ENCODE peak calls at places on chromosomes 5 and 9, in nine cellular contexts. K, T, L, J, H, E, Z, I and D are unnamed samples.

GRCh38 chr5:77064040-77064439 is 23.0 kb downstream of the ZBED3 start:
- DNase-seq in K (no peak), T (no peak), L (no peak), J (no peak), H (peak), E (no peak), Z (no peak), I (no peak), D (no peak)

GRCh38 chr9:133440884-133441283 is 18.7 kb downstream of the ADAMTS13 start:
- DNase-seq in K (no peak), T (no peak), L (no peak), J (no peak), H (no peak), E (no peak), Z (no peak), I (no peak), D (no peak)

GRCh38 chr5:170758481-170758880 is 25.0 kb upstream of the GABRP start:
- DNase-seq in K (no peak), T (no peak), L (no peak), J (no peak), H (no peak), E (no peak), Z (no peak), I (no peak), D (no peak)

GRCh38 chr9:129894106-129894823 is 59.0 kb downstream of the USP20 start:
- DNase-seq in K (no peak), T (no peak), L (no peak), J (no peak), H (no peak), E (no peak), Z (no peak), I (no peak), D (no peak)

GRCh38 chr5:56637321-56637920 is 177.9 kb upstream of the MAP3K1 start:
- DNase-seq in K (peak), T (no peak), L (no peak), J (no peak), H (no peak), E (no peak), Z (peak), I (no peak), D (no peak)

GRCh38 chr9:114507726-114508125 is 2.5 kb upstream of the WHRN start:
- DNase-seq in K (peak), T (no peak), L (no peak), J (no peak), H (peak), E (no peak), Z (peak), I (no peak), D (no peak)

GRCh38 chr9:38011991-38012390 is 57.0 kb downstream of the SHB start:
- DNase-seq in K (no peak), T (no peak), L (no peak), J (no peak), H (no peak), E (no peak), Z (no peak), I (no peak), D (no peak)

GRCh38 chr9:89448381-89448780 is 49.5 kb downstream of the SEMA4D start:
- DNase-seq in K (no peak), T (no peak), L (no peak), J (no peak), H (no peak), E (no peak), Z (no peak), I (no peak), D (no peak)

DNA sequence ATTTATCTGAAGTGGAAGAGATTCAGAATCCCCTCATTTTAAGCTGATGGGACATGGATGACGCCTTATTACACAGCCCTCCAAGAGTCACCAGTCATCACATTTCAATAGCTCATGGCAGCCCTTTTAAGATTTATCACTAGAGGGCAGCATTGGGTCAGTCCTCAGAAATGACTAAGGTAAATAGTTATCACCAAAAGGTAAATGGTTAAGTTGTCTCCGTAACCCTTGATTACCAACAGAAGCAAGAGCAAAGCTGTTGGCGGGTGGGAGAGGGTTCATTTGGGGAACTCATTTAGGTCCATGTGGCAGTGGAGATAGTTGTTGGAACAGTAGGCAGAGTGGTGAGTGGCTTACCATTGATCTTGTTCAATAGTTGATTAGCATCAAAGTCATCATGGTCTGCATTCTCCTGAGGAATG is 12.0 kb upstream of the C9 start:
- DNase-seq in K (peak), T (no peak), L (peak), J (peak), H (peak), E (peak), Z (peak), I (no peak), D (peak)
- TF ChIP-seq CTCF in K (peak), T (peak), L (peak), J (peak), H (peak), E (peak), Z (peak), I (peak), D (peak)

DNA sequence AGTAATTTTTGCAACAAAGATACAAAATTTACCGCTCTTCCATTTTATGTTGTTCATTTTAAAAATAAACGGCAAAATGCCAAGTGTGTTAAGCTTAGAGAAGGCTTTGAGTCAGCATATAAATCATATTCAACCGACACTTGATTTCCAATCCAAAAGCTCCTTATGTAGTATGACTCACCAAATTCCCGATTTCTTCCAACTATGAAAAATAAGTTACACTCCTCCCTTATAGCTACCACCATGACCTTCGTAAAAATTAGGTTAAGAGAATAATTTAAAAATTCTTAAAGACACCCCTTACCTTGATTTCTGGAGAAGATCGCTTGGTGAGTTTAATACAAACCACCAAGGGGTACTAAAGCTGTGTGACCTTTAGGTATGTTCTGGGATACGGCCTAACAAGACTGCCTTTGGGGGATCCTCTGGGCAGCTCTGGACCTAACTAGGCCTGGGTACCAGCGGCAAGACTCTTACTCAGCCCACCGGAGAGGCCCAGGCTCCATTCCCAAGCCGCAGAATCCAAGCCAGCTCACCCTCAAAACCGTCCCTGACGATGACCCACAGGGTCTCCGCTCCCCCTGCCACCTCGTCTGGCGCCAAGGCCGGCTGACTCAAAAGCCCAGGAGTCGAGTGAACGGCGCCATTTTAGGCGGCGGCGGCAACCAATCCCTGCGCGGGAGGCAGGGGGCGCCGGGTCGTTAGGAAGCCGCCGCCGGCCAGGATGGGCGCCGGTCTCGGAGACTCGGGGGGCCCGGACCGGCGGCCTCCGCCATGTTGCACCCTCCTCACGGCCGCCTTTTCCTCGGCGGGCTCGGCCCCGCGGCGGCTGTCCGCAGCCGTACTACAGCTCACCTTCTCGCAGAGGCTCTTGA is 731 bp downstream of the PPP2CA start:
- DNase-seq in K (peak), T (peak), L (peak), J (peak), H (peak), E (peak), Z (peak), I (no peak), D (no peak)
- TF ChIP-seq CTCF in K (no peak), T (peak), L (peak), J (no peak), H (peak), E (no peak), Z (no peak), I (no peak), D (no peak)

GRCh38 chr5:124743534-124744169 is 2.8 kb downstream of the ZNF608 start:
- DNase-seq in K (no peak), T (no peak), L (no peak), J (no peak), H (peak), E (no peak), Z (peak), I (no peak), D (no peak)
- TF ChIP-seq CTCF in K (no peak), T (no peak), L (no peak), J (no peak), H (no peak), E (no peak), Z (no peak), I (no peak), D (no peak)

GRCh38 chr5:72282878-72283277 is 37.2 kb downstream of the MRPS27 start:
- DNase-seq in K (no peak), T (no peak), L (no peak), J (no peak), H (no peak), E (no peak), Z (peak), I (no peak), D (no peak)

GRCh38 chr5:72281430-72281763 is 38.6 kb downstream of the MRPS27 start:
- DNase-seq in K (no peak), T (no peak), L (no peak), J (no peak), H (no peak), E (no peak), Z (no peak), I (no peak), D (no peak)

GRCh38 chr5:72283358-72283757 is 36.7 kb downstream of the MRPS27 start:
- DNase-seq in K (no peak), T (no peak), L (no peak), J (no peak), H (no peak), E (no peak), Z (no peak), I (no peak), D (no peak)

GRCh38 chr5:72281764-72282499 is 38.1 kb downstream of the MRPS27 start:
- DNase-seq in K (peak), T (no peak), L (no peak), J (no peak), H (no peak), E (no peak), Z (peak), I (peak), D (peak)

GRCh38 chr5:72280655-72281069 is 39.4 kb downstream of the MRPS27 start:
- DNase-seq in K (peak), T (no peak), L (no peak), J (no peak), H (no peak), E (no peak), Z (peak), I (no peak), D (no peak)
- TF ChIP-seq CTCF in K (peak), T (peak), L (peak), J (no peak), H (peak), E (peak), Z (peak), I (peak), D (peak)